ENCODE peak calls at places on chromosomes 4 and X, in five cellular contexts. One of them, this sample, is unnamed. For H3K27me3, the result is how much of the 10 kb centered on the place peaks cover.

GRCh38 chr4:74112399-74113090 is 13.6 kb upstream of the CXCL2 start:
- DNase-seq in PC-9: no peak
- DNase-seq in SK-N-SH: no peak
- DNase-seq in uterus: no peak
- DNase-seq in PC-3: peak
- DNase-seq in this sample: no peak

GRCh38 chr4:123024710-123025109 is 102.3 kb upstream of the NUDT6 start:
- DNase-seq in PC-9: no peak
- DNase-seq in SK-N-SH: no peak
- DNase-seq in uterus: no peak
- DNase-seq in PC-3: no peak
- DNase-seq in this sample: no peak

GRCh38 chr4:15400911-15401671 is 26.7 kb upstream of the C1QTNF7 start:
- DNase-seq in PC-9: peak
- DNase-seq in SK-N-SH: peak
- DNase-seq in uterus: peak
- DNase-seq in PC-3: peak
- DNase-seq in this sample: peak

GRCh38 chrX:134520860-134521390 is 61.0 kb downstream of the HPRT1 start:
- DNase-seq in PC-9: peak
- DNase-seq in SK-N-SH: peak
- DNase-seq in uterus: no peak
- DNase-seq in PC-3: peak
- DNase-seq in this sample: peak

GRCh38 chr4:182454440-182455013 is 211.3 kb downstream of the TENM3 start:
- DNase-seq in PC-9: no peak
- DNase-seq in SK-N-SH: no peak
- DNase-seq in uterus: no peak
- DNase-seq in PC-3: no peak
- DNase-seq in this sample: peak

GRCh38 chr4:119679251-119679650 is 50.6 kb upstream of the PDE5A start:
- DNase-seq in PC-9: no peak
- DNase-seq in SK-N-SH: no peak
- DNase-seq in uterus: no peak
- DNase-seq in PC-3: no peak
- DNase-seq in this sample: no peak

GRCh38 chr4:109969909-109970308 is 57.2 kb downstream of the EGF start:
- DNase-seq in PC-9: no peak
- DNase-seq in SK-N-SH: no peak
- DNase-seq in uterus: no peak
- DNase-seq in PC-3: no peak
- DNase-seq in this sample: no peak

GRCh38 chr4:186808635-186809018 is 85.0 kb upstream of the FAT1 start:
- DNase-seq in PC-9: no peak
- DNase-seq in SK-N-SH: no peak
- DNase-seq in uterus: peak
- DNase-seq in PC-3: peak
- DNase-seq in this sample: peak

GRCh38 chrX:132444936-132445335 is 43.9 kb downstream of the MBNL3 start:
- DNase-seq in PC-9: no peak
- DNase-seq in SK-N-SH: no peak
- DNase-seq in uterus: no peak
- DNase-seq in PC-3: peak
- DNase-seq in this sample: no peak

GRCh38 chr4:98126141-98126540 is 17.1 kb downstream of the STPG2 start:
- DNase-seq in PC-9: no peak
- DNase-seq in SK-N-SH: no peak
- DNase-seq in uterus: no peak
- DNase-seq in PC-3: no peak
- DNase-seq in this sample: no peak

GRCh38 chr4:78543424-78544238 is 7.9 kb upstream of the ANXA3 start:
- DNase-seq in PC-9: peak
- DNase-seq in SK-N-SH: no peak
- DNase-seq in uterus: no peak
- DNase-seq in PC-3: peak
- DNase-seq in this sample: peak

GRCh38 chr4:74297556-74297955 is 10.7 kb upstream of the EPGN start:
- DNase-seq in PC-9: no peak
- DNase-seq in SK-N-SH: no peak
- DNase-seq in uterus: no peak
- DNase-seq in PC-3: no peak
- DNase-seq in this sample: no peak

GRCh38 chr4:127143460-127144190 is 489.1 kb upstream of the INTU start:
- DNase-seq in PC-9: peak
- DNase-seq in SK-N-SH: no peak
- DNase-seq in uterus: no peak
- DNase-seq in PC-3: peak
- DNase-seq in this sample: peak

GRCh38 chr4:93384897-93385296 is 443.7 kb upstream of the ATOH1 start:
- DNase-seq in PC-9: no peak
- DNase-seq in SK-N-SH: no peak
- DNase-seq in uterus: no peak
- DNase-seq in PC-3: peak
- DNase-seq in this sample: peak

GRCh38 chrX:107823456-107823855 is 2.2 kb upstream of the MID2 start:
- DNase-seq in PC-9: no peak
- DNase-seq in SK-N-SH: no peak
- DNase-seq in uterus: no peak
- DNase-seq in PC-3: peak
- DNase-seq in this sample: peak

GRCh38 chr4:140805293-140805692 is 49.1 kb upstream of the TBC1D9 start:
- DNase-seq in PC-9: no peak
- DNase-seq in SK-N-SH: no peak
- DNase-seq in uterus: no peak
- DNase-seq in PC-3: no peak
- DNase-seq in this sample: no peak

GRCh38 chrX:109840585-109840984 is 107.5 kb upstream of the ACSL4 start:
- DNase-seq in PC-9: peak
- DNase-seq in SK-N-SH: no peak
- DNase-seq in uterus: peak
- DNase-seq in PC-3: peak
- DNase-seq in this sample: peak

GRCh38 chr4:62474802-62475201 is 1274.7 kb downstream of the ADGRL3 start:
- DNase-seq in PC-9: no peak
- DNase-seq in SK-N-SH: no peak
- DNase-seq in uterus: no peak
- DNase-seq in PC-3: peak
- DNase-seq in this sample: no peak

GRCh38 chrX:25131055-25131454 is 115.3 kb upstream of the ARX start:
- DNase-seq in PC-9: no peak
- DNase-seq in SK-N-SH: no peak
- DNase-seq in uterus: no peak
- DNase-seq in PC-3: peak
- DNase-seq in this sample: no peak

GRCh38 chr4:163582688-163583087 is 88.2 kb downstream of the TMA16 start:
- DNase-seq in PC-9: no peak
- DNase-seq in SK-N-SH: no peak
- DNase-seq in uterus: no peak
- DNase-seq in PC-3: peak
- DNase-seq in this sample: no peak

GRCh38 chr4:154329268-154329858 is 162.2 kb downstream of the DCHS2 start:
- DNase-seq in PC-9: no peak
- DNase-seq in SK-N-SH: no peak
- DNase-seq in uterus: no peak
- DNase-seq in PC-3: peak
- DNase-seq in this sample: peak

GRCh38 chr4:152247271-152247975 is 288.5 kb downstream of the FBXW7 start:
- DNase-seq in PC-9: no peak
- DNase-seq in SK-N-SH: peak
- DNase-seq in uterus: no peak
- DNase-seq in PC-3: no peak
- DNase-seq in this sample: no peak

GRCh38 chr4:44961001-44961755 is 234.8 kb upstream of the GNPDA2 start:
- DNase-seq in PC-9: no peak
- DNase-seq in SK-N-SH: no peak
- DNase-seq in uterus: no peak
- DNase-seq in PC-3: no peak
- DNase-seq in this sample: no peak

GRCh38 chr4:56082809-56083208 is 134.1 kb downstream of the CEP135 start:
- DNase-seq in PC-9: no peak
- DNase-seq in SK-N-SH: no peak
- DNase-seq in uterus: no peak
- DNase-seq in PC-3: no peak
- DNase-seq in this sample: no peak

GRCh38 chr4:17317526-17317925 is 194.4 kb downstream of the QDPR start:
- DNase-seq in PC-9: no peak
- DNase-seq in SK-N-SH: no peak
- DNase-seq in uterus: no peak
- DNase-seq in PC-3: no peak
- DNase-seq in this sample: no peak

GRCh38 chr4:17320046-17320445 is 191.8 kb downstream of the QDPR start:
- DNase-seq in PC-9: no peak
- DNase-seq in SK-N-SH: no peak
- DNase-seq in uterus: no peak
- DNase-seq in PC-3: no peak
- DNase-seq in this sample: no peak

GRCh38 chr4:17313194-17313593 is 198.7 kb downstream of the QDPR start:
- DNase-seq in PC-9: no peak
- DNase-seq in SK-N-SH: no peak
- DNase-seq in uterus: no peak
- DNase-seq in PC-3: no peak
- DNase-seq in this sample: no peak

GRCh38 chr4:17315459-17315858 is 196.4 kb downstream of the QDPR start:
- DNase-seq in PC-9: no peak
- DNase-seq in SK-N-SH: no peak
- DNase-seq in uterus: no peak
- DNase-seq in PC-3: no peak
- DNase-seq in this sample: no peak

DNA sequence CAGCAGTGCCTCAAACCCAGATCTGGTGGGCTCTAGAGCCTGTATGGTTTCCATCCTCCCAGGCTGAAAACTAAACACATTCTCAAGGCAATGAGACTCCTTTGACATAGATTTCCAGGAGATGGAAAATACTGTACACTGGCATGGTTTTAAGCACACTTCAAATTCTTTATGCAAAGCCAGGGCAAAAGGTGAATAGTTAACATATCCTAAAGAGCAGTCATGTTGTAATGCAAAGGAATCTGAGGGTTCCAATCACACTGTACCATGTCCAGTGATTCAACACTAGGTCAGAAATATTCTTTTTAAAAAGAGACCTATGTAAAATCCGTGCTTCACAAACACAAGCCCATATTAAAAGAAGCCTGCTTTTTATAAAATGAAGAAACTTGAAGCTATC is 195.3 kb downstream of the QDPR start:
- DNase-seq in PC-9: no peak
- DNase-seq in SK-N-SH: no peak
- DNase-seq in uterus: no peak
- DNase-seq in PC-3: no peak
- DNase-seq in this sample: peak
- H3K27me3 ChIP-seq in PC-9: under half
- H3K27me3 ChIP-seq in SK-N-SH: under half
- H3K27me3 ChIP-seq in uterus: under half
- H3K27me3 ChIP-seq in PC-3: under half
- H3K27me3 ChIP-seq in this sample: under half

GRCh38 chrX:33906971-33907370 is 225.1 kb downstream of the FAM47A start:
- DNase-seq in PC-9: no peak
- DNase-seq in SK-N-SH: no peak
- DNase-seq in uterus: no peak
- DNase-seq in PC-3: no peak
- DNase-seq in this sample: no peak
- H3K27me3 ChIP-seq in PC-9: under half
- H3K27me3 ChIP-seq in SK-N-SH: under half
- H3K27me3 ChIP-seq in uterus: under half
- H3K27me3 ChIP-seq in PC-3: under half
- H3K27me3 ChIP-seq in this sample: under half

GRCh38 chrX:641671-642435 is 11.3 kb downstream of the SHOX start:
- DNase-seq in PC-9: no peak
- DNase-seq in SK-N-SH: no peak
- DNase-seq in uterus: no peak
- DNase-seq in PC-3: no peak
- DNase-seq in this sample: no peak

GRCh38 chrX:645024-645376 is 14.4 kb downstream of the SHOX start:
- DNase-seq in PC-9: no peak
- DNase-seq in SK-N-SH: no peak
- DNase-seq in uterus: no peak
- DNase-seq in PC-3: no peak
- DNase-seq in this sample: no peak

GRCh38 chrX:642436-643210 is 12.0 kb downstream of the SHOX start:
- DNase-seq in PC-9: no peak
- DNase-seq in SK-N-SH: no peak
- DNase-seq in uterus: no peak
- DNase-seq in PC-3: no peak
- DNase-seq in this sample: no peak

GRCh38 chrX:644304-645023 is 13.9 kb downstream of the SHOX start:
- DNase-seq in PC-9: no peak
- DNase-seq in SK-N-SH: peak
- DNase-seq in uterus: no peak
- DNase-seq in PC-3: no peak
- DNase-seq in this sample: no peak

DNA sequence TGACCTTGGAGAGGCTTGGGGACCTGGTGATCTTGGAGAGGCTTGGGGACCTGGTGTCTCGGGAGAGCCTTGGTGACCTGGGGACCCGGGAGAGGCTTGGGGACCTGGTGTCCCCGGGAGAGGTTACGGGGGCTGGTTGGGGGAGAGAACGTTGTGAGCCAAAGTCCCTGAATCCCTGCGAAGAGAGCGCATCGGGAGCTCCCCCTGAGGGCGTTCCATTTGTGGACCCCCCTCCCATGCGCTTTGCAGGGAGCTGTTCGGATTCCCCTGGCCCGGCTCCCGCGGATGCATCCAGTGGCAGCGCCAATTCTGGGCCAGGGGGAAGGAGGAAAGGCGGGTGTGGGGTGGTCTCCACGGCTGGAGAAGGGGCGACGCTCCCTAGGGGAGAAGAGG is 13.3 kb downstream of the SHOX start:
- DNase-seq in PC-9: no peak
- DNase-seq in SK-N-SH: peak
- DNase-seq in uterus: no peak
- DNase-seq in PC-3: no peak
- DNase-seq in this sample: no peak
- H3K27me3 ChIP-seq in PC-9: under half
- H3K27me3 ChIP-seq in SK-N-SH: under half
- H3K27me3 ChIP-seq in uterus: under half
- H3K27me3 ChIP-seq in PC-3: under half
- H3K27me3 ChIP-seq in this sample: under half

DNA sequence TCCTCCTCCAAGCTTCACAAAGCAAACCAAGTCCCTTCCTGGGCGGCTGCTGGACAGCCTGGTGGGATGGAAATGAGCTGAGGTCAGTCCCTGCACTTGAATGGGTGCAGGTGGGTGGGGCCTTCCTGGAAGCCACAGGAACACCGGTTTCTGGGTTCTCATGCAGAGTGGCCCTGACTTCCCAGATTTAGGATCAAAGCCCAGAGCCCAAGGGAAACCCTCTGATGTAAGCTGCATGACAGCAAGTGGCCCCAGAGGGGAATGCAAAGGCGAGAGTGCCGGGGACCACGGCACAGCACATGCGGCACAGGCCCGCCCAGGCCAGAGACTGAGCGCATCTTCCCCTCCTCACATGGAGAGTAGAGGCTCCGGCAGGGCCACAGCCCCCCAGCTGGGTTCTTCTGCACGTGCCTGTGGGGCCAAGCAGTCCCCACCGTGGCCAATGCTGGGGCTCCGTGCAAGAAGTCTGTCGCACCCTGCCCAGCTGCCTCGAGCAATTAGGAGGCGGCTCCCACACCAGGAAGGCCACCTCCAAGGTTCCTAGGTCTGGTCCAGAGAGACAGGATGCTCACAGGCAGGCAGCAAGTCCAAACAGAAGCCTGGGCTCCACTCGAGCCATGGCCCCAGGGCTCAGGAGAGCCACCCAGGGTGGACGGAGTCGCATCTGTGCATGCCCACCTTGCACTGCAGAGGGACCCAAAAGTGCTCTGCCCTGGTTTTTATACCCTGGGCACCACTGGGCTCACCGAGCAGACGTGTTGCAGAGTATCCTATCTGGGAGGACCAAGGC is 83.0 kb downstream of the HTRA3 start:
- DNase-seq in PC-9: no peak
- DNase-seq in SK-N-SH: no peak
- DNase-seq in uterus: peak
- DNase-seq in PC-3: no peak
- DNase-seq in this sample: no peak
- H3K27me3 ChIP-seq in PC-9: under half
- H3K27me3 ChIP-seq in SK-N-SH: under half
- H3K27me3 ChIP-seq in uterus: under half
- H3K27me3 ChIP-seq in PC-3: under half
- H3K27me3 ChIP-seq in this sample: under half